ENCODE peak calls at places on chromosome 3, in five cellular contexts. N is fibroblast of lung, E is MM.1S, G is H1, Y is HepG2. R is an unnamed sample.
A peak's percentile ranks its signal among the peaks of the same experiment; 100 is the strongest.

GRCh38 chr3:112333002-112333385 is at the start of gene CD200:
- DNase-seq in N (peak; percentile 50), E (no peak), G (no peak), Y (no peak), R (peak; percentile 66)

GRCh38 chr3:195186041-195186709 is 84.8 kb downstream of the XXYLT1 start:
- DNase-seq in N (no peak), E (no peak), G (no peak), Y (no peak), R (no peak)

GRCh38 chr3:59432676-59433075 is 382.9 kb upstream of the CFAP20DC start:
- DNase-seq in N (no peak), E (no peak), G (no peak), Y (no peak), R (no peak)

GRCh38 chr3:78878011-78878410 is 889.8 kb downstream of the ROBO1 start:
- DNase-seq in N (peak; percentile 43), E (no peak), G (no peak), Y (no peak), R (no peak)

GRCh38 chr3:172271386-172271976 is 176.8 kb downstream of the GHSR start:
- DNase-seq in N (no peak), E (no peak), G (no peak), Y (no peak), R (no peak)

GRCh38 chr3:72606005-72606800 is 242.0 kb downstream of the SHQ1 start:
- DNase-seq in N (no peak), E (no peak), G (no peak), Y (peak; percentile 65), R (no peak)

GRCh38 chr3:134059680-134060560 is 30.2 kb upstream of the SLCO2A1 start:
- DNase-seq in N (peak; percentile 45), E (no peak), G (peak; percentile 37), Y (peak; percentile 74), R (peak; percentile 85)

GRCh38 chr3:23372296-23372695 is 169.2 kb downstream of the UBE2E2 start:
- DNase-seq in N (peak; percentile 53), E (no peak), G (no peak), Y (no peak), R (no peak)

GRCh38 chr3:157865449-157865862 is 240.8 kb downstream of the SHOX2 start:
- DNase-seq in N (no peak), E (peak; percentile 70), G (peak; percentile 93), Y (peak; percentile 2), R (no peak)

GRCh38 chr3:9226326-9226725 is 23.1 kb downstream of the SRGAP3 start:
- DNase-seq in N (peak; percentile 26), E (no peak), G (no peak), Y (no peak), R (peak; percentile 73)

GRCh38 chr3:128068156-128068620 is 16.0 kb downstream of the SEC61A1 start:
- DNase-seq in N (peak; percentile 59), E (peak; percentile 29), G (peak; percentile 58), Y (peak; percentile 57), R (peak; percentile 83)
- H3K79me2 ChIP-seq in N (peaks cover 49% of the 10 kb centered on the region), E (peaks cover 86% of the 10 kb centered on the region), G (no peaks in the 10 kb centered on the region), Y (no peaks in the 10 kb centered on the region), R (peaks cover 93% of the 10 kb centered on the region)

GRCh38 chr3:136193273-136194043 is 2.7 kb downstream of the MSL2 start:
- DNase-seq in N (peak; percentile 22), E (peak; percentile 34), G (no peak), Y (no peak), R (peak; percentile 64)

GRCh38 chr3:136187868-136188267 is 8.3 kb downstream of the MSL2 start:
- DNase-seq in N (no peak), E (no peak), G (no peak), Y (no peak), R (no peak)

GRCh38 chr3:136186850-136187249 is 9.3 kb downstream of the MSL2 start:
- DNase-seq in N (no peak), E (no peak), G (no peak), Y (no peak), R (no peak)

GRCh38 chr3:136189043-136189442 is 7.1 kb downstream of the MSL2 start:
- DNase-seq in N (no peak), E (no peak), G (no peak), Y (no peak), R (no peak)

GRCh38 chr3:136189859-136190617 is 6.1 kb downstream of the MSL2 start:
- DNase-seq in N (no peak), E (no peak), G (no peak), Y (no peak), R (no peak)
- H4K20me1 ChIP-seq in N (peaks cover 22% of the 10 kb centered on the region), E (peaks cover 90% of the 10 kb centered on the region), G (peaks cover 33% of the 10 kb centered on the region), Y (peaks cover 98% of the 10 kb centered on the region), R (peaks cover 94% of the 10 kb centered on the region)

GRCh38 chr3:31219131-31219843 is 313.4 kb upstream of the STT3B start:
- DNase-seq in N (no peak), E (no peak), G (no peak), Y (no peak), R (no peak)
- H2AFZ ChIP-seq in N (no peak overlapping the region), E (no peak overlapping the region), G (no peak overlapping the region), Y (no peak overlapping the region), R (no peak overlapping the region)

GRCh38 chr3:124834723-124835718 is 52.1 kb downstream of the ITGB5 start:
- DNase-seq in N (peak; percentile 91), E (peak; percentile 98), G (peak; percentile 66), Y (peak; percentile 99), R (no peak)
- H3K79me2 ChIP-seq in N (no peaks in the 10 kb centered on the region), E (peaks cover 11% of the 10 kb centered on the region), G (no peaks in the 10 kb centered on the region), Y (peaks cover 32% of the 10 kb centered on the region), R (peaks cover 68% of the 10 kb centered on the region)

GRCh38 chr3:53100818-53101466 is 29.3 kb downstream of the RFT1 start:
- DNase-seq in N (no peak), E (no peak), G (no peak), Y (no peak), R (no peak)

GRCh38 chr3:53104762-53105161 is 25.5 kb downstream of the RFT1 start:
- DNase-seq in N (no peak), E (no peak), G (no peak), Y (no peak), R (no peak)

GRCh38 chr3:53102601-53103147 is 27.6 kb downstream of the RFT1 start:
- DNase-seq in N (no peak), E (peak; percentile 80), G (no peak), Y (no peak), R (no peak)

GRCh38 chr3:53101956-53102355 is 28.3 kb downstream of the RFT1 start:
- DNase-seq in N (no peak), E (peak; percentile 10), G (no peak), Y (no peak), R (no peak)

DNA sequence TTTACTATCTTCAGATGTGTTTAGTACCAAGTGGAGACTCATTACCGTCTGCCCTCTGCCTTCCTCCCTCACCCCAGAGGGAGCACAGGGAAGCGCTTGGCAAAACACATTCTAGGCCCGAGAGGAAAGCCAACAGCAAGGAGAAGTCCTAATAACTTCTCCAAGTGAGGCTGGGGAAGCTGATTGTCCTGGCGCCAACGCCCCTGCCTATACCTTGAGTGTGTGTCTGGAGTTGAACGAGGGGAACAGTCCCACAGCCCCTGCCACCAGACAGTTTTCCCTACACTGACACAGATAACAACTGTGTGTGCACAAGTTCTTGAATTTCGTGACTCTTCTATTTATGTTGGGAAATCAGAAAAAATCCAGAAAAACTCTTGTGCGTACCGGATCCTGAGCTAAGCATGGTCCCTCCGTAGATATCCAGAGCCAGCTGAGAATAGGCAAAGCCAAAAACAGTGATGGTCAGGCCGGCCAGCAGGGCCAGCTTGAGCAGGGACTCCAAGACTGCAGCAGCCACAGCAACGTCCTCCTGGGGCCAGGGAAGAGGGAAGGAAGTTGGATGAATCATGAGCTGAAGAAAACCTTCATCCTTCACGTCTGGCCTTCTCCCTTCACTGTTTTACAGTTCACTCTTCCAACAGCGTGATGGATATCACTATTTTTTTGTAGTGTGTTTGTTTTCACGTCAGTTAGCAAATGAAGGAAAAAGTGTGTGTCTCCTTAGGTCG is 26.5 kb downstream of the RFT1 start:
- DNase-seq in N (no peak), E (no peak), G (no peak), Y (no peak), R (no peak)
- H4K20me1 ChIP-seq in N (no peaks in the 10 kb centered on the region), E (no peaks in the 10 kb centered on the region), G (peaks cover 6% of the 10 kb centered on the region), Y (no peaks in the 10 kb centered on the region), R (no peaks in the 10 kb centered on the region)

GRCh38 chr3:110625126-110625798 is 446.4 kb upstream of the NECTIN3 start:
- DNase-seq in N (no peak), E (no peak), G (no peak), Y (no peak), R (no peak)

GRCh38 chr3:110628650-110629301 is 442.8 kb upstream of the NECTIN3 start:
- DNase-seq in N (no peak), E (no peak), G (no peak), Y (no peak), R (no peak)

GRCh38 chr3:110624571-110624970 is 447.0 kb upstream of the NECTIN3 start:
- DNase-seq in N (peak; percentile 56), E (no peak), G (no peak), Y (no peak), R (no peak)

GRCh38 chr3:110629917-110630316 is 441.7 kb upstream of the NECTIN3 start:
- DNase-seq in N (no peak), E (no peak), G (no peak), Y (no peak), R (no peak)
- H2AFZ ChIP-seq in N (no peak overlapping the region), E (no peak overlapping the region), G (no peak overlapping the region), Y (no peak overlapping the region), R (no peak overlapping the region)

DNA sequence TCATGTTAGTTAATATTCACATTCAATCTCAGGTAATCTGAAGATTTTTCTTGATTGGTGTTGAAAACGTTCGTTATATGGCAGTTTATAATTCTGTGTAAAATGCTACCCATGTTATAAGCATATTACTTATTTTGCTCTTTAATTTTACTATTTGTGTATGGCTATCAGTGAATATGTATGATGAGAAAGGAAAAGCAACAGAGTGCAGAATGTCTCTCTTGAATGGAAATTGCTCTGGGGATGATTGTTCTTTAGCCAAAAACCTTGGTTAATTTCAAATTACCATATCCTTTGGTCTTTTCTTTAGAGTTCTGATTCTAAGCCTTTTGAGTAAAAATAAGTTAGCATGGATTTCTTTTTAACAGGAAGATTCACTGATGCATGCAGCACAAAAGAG is 2.5 kb downstream of the SERPINI1 start:
- DNase-seq in N (no peak), E (no peak), G (no peak), Y (no peak), R (no peak)
- H3K79me2 ChIP-seq in N (peaks cover 16% of the 10 kb centered on the region), E (peaks cover 55% of the 10 kb centered on the region), G (peaks cover 47% of the 10 kb centered on the region), Y (peaks cover 41% of the 10 kb centered on the region), R (peaks cover 16% of the 10 kb centered on the region)

DNA sequence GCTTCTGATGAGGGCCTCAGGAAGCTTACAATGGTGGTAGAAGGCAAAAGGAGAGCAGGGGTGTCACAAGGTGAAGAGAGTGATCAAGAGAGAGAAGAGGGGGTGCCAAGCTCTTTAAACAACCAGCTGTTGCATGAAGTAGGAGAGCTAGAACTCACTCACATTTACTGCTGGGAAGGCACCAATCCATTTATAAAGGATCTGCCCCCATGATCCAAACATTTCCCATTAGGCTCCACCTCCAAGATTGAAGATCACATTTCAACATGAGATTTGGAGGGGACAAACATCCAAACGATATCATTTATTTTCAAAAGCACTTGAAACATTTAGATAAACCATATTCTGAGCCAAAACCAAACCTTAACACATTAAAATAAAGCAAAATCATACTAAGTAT is 26.3 kb downstream of the ANKRD28 start:
- DNase-seq in N (no peak), E (no peak), G (no peak), Y (no peak), R (no peak)
- H4K20me1 ChIP-seq in N (no peaks in the 10 kb centered on the region), E (peaks cover 5% of the 10 kb centered on the region), G (no peaks in the 10 kb centered on the region), Y (no peaks in the 10 kb centered on the region), R (no peaks in the 10 kb centered on the region)

R was measured in osteoblast.